ENCODE peak calls at places on chromosomes 3 and 15, in ten cellular contexts. One of them, this sample, is unnamed.

GRCh38 chr3:56975562-56975961 is 84.9 kb upstream of the SPATA12 start:
- DNase-seq in heart right ventricle: no peak
- DNase-seq in GM23338: no peak
- DNase-seq in psoas muscle: no peak
- DNase-seq in transverse colon: no peak
- DNase-seq in right atrium auricular region: peak
- DNase-seq in Panc1: no peak
- DNase-seq in astrocyte: no peak
- DNase-seq in heart left ventricle: no peak
- DNase-seq in hepatocyte: peak
- DNase-seq in this sample: no peak

GRCh38 chr15:94744080-94744793 is 512.9 kb downstream of the MCTP2 start:
- DNase-seq in heart left ventricle: no peak
- DNase-seq in psoas muscle: no peak
- DNase-seq in transverse colon: no peak
- DNase-seq in right atrium auricular region: no peak
- DNase-seq in Panc1: no peak
- DNase-seq in astrocyte: no peak
- DNase-seq in GM23338: peak
- DNase-seq in hepatocyte: no peak
- DNase-seq in heart right ventricle: no peak
- DNase-seq in this sample: no peak

GRCh38 chr15:83092309-83092976 is 15.0 kb upstream of the TM6SF1 start:
- DNase-seq in GM23338: no peak
- DNase-seq in heart left ventricle: no peak
- DNase-seq in heart right ventricle: peak
- DNase-seq in psoas muscle: no peak
- DNase-seq in Panc1: no peak
- DNase-seq in right atrium auricular region: peak
- DNase-seq in astrocyte: peak
- DNase-seq in hepatocyte: peak
- DNase-seq in transverse colon: peak
- DNase-seq in this sample: peak

GRCh38 chr3:57815034-57815433 is 58.9 kb downstream of the SLMAP start:
- DNase-seq in astrocyte: no peak
- DNase-seq in Panc1: no peak
- DNase-seq in heart left ventricle: no peak
- DNase-seq in heart right ventricle: no peak
- DNase-seq in right atrium auricular region: no peak
- DNase-seq in hepatocyte: no peak
- DNase-seq in GM23338: no peak
- DNase-seq in transverse colon: no peak
- DNase-seq in psoas muscle: no peak
- DNase-seq in this sample: no peak

GRCh38 chr15:25798207-25798931 is 64.8 kb downstream of the ATP10A start:
- DNase-seq in hepatocyte: no peak
- DNase-seq in right atrium auricular region: no peak
- DNase-seq in psoas muscle: no peak
- DNase-seq in GM23338: no peak
- DNase-seq in heart right ventricle: no peak
- DNase-seq in Panc1: no peak
- DNase-seq in heart left ventricle: peak
- DNase-seq in astrocyte: peak
- DNase-seq in transverse colon: no peak
- DNase-seq in this sample: no peak

GRCh38 chr3:71219744-71220638 is 363.5 kb downstream of the FOXP1 start:
- DNase-seq in right atrium auricular region: no peak
- DNase-seq in hepatocyte: no peak
- DNase-seq in Panc1: no peak
- DNase-seq in transverse colon: no peak
- DNase-seq in GM23338: no peak
- DNase-seq in heart left ventricle: no peak
- DNase-seq in psoas muscle: no peak
- DNase-seq in heart right ventricle: no peak
- DNase-seq in astrocyte: no peak
- DNase-seq in this sample: no peak

GRCh38 chr15:47356297-47356696 is 361.0 kb upstream of the SEMA6D start:
- DNase-seq in psoas muscle: no peak
- DNase-seq in heart left ventricle: no peak
- DNase-seq in Panc1: no peak
- DNase-seq in heart right ventricle: no peak
- DNase-seq in hepatocyte: no peak
- DNase-seq in transverse colon: no peak
- DNase-seq in right atrium auricular region: no peak
- DNase-seq in GM23338: no peak
- DNase-seq in astrocyte: no peak
- DNase-seq in this sample: no peak

GRCh38 chr15:72923304-72923703 is 129.0 kb upstream of the NEO1 start:
- DNase-seq in Panc1: no peak
- DNase-seq in hepatocyte: no peak
- DNase-seq in psoas muscle: no peak
- DNase-seq in astrocyte: no peak
- DNase-seq in GM23338: peak
- DNase-seq in right atrium auricular region: no peak
- DNase-seq in transverse colon: no peak
- DNase-seq in heart right ventricle: no peak
- DNase-seq in heart left ventricle: no peak
- DNase-seq in this sample: no peak

GRCh38 chr3:13566769-13567310 is 17.9 kb downstream of the FBLN2 start:
- DNase-seq in right atrium auricular region: no peak
- DNase-seq in astrocyte: no peak
- DNase-seq in heart right ventricle: no peak
- DNase-seq in transverse colon: no peak
- DNase-seq in Panc1: no peak
- DNase-seq in hepatocyte: no peak
- DNase-seq in psoas muscle: no peak
- DNase-seq in heart left ventricle: no peak
- DNase-seq in GM23338: no peak
- DNase-seq in this sample: no peak

GRCh38 chr3:71148455-71149060 is 435.0 kb downstream of the FOXP1 start:
- DNase-seq in heart left ventricle: no peak
- DNase-seq in Panc1: no peak
- DNase-seq in psoas muscle: no peak
- DNase-seq in right atrium auricular region: no peak
- DNase-seq in GM23338: no peak
- DNase-seq in astrocyte: no peak
- DNase-seq in hepatocyte: no peak
- DNase-seq in heart right ventricle: no peak
- DNase-seq in transverse colon: no peak
- DNase-seq in this sample: no peak

GRCh38 chr3:155859859-155860258 is 5.6 kb upstream of the SLC33A1 start:
- DNase-seq in transverse colon: no peak
- DNase-seq in Panc1: no peak
- DNase-seq in heart left ventricle: no peak
- DNase-seq in psoas muscle: no peak
- DNase-seq in astrocyte: no peak
- DNase-seq in GM23338: no peak
- DNase-seq in hepatocyte: no peak
- DNase-seq in heart right ventricle: no peak
- DNase-seq in right atrium auricular region: no peak
- DNase-seq in this sample: no peak

GRCh38 chr15:92921215-92922131 is 21.3 kb downstream of the CHD2 start:
- DNase-seq in transverse colon: no peak
- DNase-seq in Panc1: no peak
- DNase-seq in heart left ventricle: no peak
- DNase-seq in astrocyte: peak
- DNase-seq in right atrium auricular region: no peak
- DNase-seq in GM23338: no peak
- DNase-seq in hepatocyte: peak
- DNase-seq in heart right ventricle: no peak
- DNase-seq in psoas muscle: no peak
- DNase-seq in this sample: no peak

GRCh38 chr15:68052431-68052830 is 1.7 kb upstream of the PIAS1 start:
- DNase-seq in transverse colon: no peak
- DNase-seq in Panc1: no peak
- DNase-seq in astrocyte: no peak
- DNase-seq in heart left ventricle: no peak
- DNase-seq in right atrium auricular region: no peak
- DNase-seq in psoas muscle: no peak
- DNase-seq in heart right ventricle: no peak
- DNase-seq in GM23338: no peak
- DNase-seq in hepatocyte: no peak
- DNase-seq in this sample: no peak

GRCh38 chr3:20905210-20905805 is 719.3 kb upstream of the SGO1 start:
- DNase-seq in heart right ventricle: no peak
- DNase-seq in astrocyte: no peak
- DNase-seq in hepatocyte: peak
- DNase-seq in heart left ventricle: no peak
- DNase-seq in transverse colon: no peak
- DNase-seq in psoas muscle: no peak
- DNase-seq in GM23338: no peak
- DNase-seq in right atrium auricular region: no peak
- DNase-seq in Panc1: no peak
- DNase-seq in this sample: no peak

GRCh38 chr3:49417516-49418120 is 4.7 kb downstream of the AMT start:
- DNase-seq in astrocyte: no peak
- DNase-seq in right atrium auricular region: no peak
- DNase-seq in Panc1: no peak
- DNase-seq in hepatocyte: no peak
- DNase-seq in GM23338: peak
- DNase-seq in heart left ventricle: no peak
- DNase-seq in psoas muscle: no peak
- DNase-seq in heart right ventricle: no peak
- DNase-seq in transverse colon: no peak
- DNase-seq in this sample: no peak

GRCh38 chr3:128319107-128319506 is 147.6 kb downstream of the DNAJB8 start:
- DNase-seq in heart right ventricle: no peak
- DNase-seq in Panc1: no peak
- DNase-seq in astrocyte: no peak
- DNase-seq in hepatocyte: no peak
- DNase-seq in right atrium auricular region: no peak
- DNase-seq in transverse colon: no peak
- DNase-seq in GM23338: no peak
- DNase-seq in psoas muscle: no peak
- DNase-seq in heart left ventricle: no peak
- DNase-seq in this sample: no peak

GRCh38 chr3:102671005-102671404 is 236.2 kb downstream of the ZPLD1 start:
- DNase-seq in hepatocyte: peak
- DNase-seq in right atrium auricular region: no peak
- DNase-seq in transverse colon: no peak
- DNase-seq in heart right ventricle: no peak
- DNase-seq in heart left ventricle: no peak
- DNase-seq in Panc1: no peak
- DNase-seq in psoas muscle: no peak
- DNase-seq in GM23338: no peak
- DNase-seq in astrocyte: no peak
- DNase-seq in this sample: no peak

GRCh38 chr15:45429974-45430792 is 51.8 kb upstream of the GATM start:
- DNase-seq in transverse colon: peak
- DNase-seq in hepatocyte: peak
- DNase-seq in heart left ventricle: peak
- DNase-seq in astrocyte: no peak
- DNase-seq in Panc1: peak
- DNase-seq in heart right ventricle: peak
- DNase-seq in right atrium auricular region: peak
- DNase-seq in psoas muscle: peak
- DNase-seq in GM23338: peak
- DNase-seq in this sample: peak
- H3K4me3 ChIP-seq in transverse colon: peak
- H3K4me3 ChIP-seq in hepatocyte: peak
- H3K4me3 ChIP-seq in heart left ventricle: peak
- H3K4me3 ChIP-seq in astrocyte: peak
- H3K4me3 ChIP-seq in Panc1: peak
- H3K4me3 ChIP-seq in heart right ventricle: peak
- H3K4me3 ChIP-seq in right atrium auricular region: peak
- H3K4me3 ChIP-seq in psoas muscle: peak
- H3K4me3 ChIP-seq in GM23338: peak
- H3K4me3 ChIP-seq in this sample: peak

DNA sequence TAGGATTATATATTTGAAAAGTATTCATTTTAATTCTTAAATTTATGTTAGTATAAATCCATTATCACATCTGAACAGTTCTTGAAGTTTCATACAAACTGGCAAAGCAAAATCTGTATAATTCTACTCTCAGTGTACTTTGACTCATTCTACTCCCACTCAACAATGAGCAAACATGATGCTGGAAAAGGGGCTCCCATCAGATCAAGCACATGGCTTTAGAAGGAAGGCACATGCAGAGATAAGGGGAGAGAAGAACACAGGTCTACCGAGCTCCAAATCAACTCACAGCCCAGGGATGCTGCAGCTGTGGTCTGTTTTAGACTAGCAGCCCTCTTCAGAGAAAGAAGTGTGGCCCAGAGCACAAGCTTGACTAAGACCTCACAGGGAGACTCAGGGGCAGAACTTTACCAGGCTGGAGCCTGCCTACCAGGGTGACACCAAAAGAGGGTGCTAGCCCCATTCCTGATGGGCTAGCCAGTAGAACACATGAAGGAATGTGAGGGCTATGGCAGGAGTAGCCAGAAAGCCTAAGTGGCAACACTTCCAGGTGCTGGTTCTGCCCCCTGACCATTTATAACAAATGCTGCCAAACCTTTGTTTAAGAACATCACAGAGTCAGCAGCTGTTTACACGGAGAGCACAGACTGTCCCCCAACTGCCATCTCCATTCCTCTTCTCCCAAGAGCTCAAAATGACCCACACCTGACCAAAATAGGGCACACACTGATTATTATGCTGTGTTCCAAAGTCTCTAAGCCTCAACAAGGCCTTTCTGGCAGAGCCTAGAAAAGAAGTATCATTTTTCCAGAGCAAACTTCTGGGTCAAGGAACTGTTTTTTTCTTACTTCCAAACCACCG is 19.5 kb downstream of the SEC22C start:
- DNase-seq in GM23338: no peak
- DNase-seq in heart right ventricle: no peak
- DNase-seq in astrocyte: no peak
- DNase-seq in psoas muscle: no peak
- DNase-seq in right atrium auricular region: no peak
- DNase-seq in heart left ventricle: no peak
- DNase-seq in hepatocyte: no peak
- DNase-seq in Panc1: no peak
- DNase-seq in transverse colon: no peak
- DNase-seq in this sample: no peak
- H3K27ac ChIP-seq in GM23338: no peak
- H3K27ac ChIP-seq in heart right ventricle: no peak
- H3K27ac ChIP-seq in astrocyte: no peak
- H3K27ac ChIP-seq in psoas muscle: no peak
- H3K27ac ChIP-seq in right atrium auricular region: no peak
- H3K27ac ChIP-seq in heart left ventricle: no peak
- H3K27ac ChIP-seq in hepatocyte: no peak
- H3K27ac ChIP-seq in Panc1: no peak
- H3K27ac ChIP-seq in transverse colon: no peak
- H3K27ac ChIP-seq in this sample: no peak

GRCh38 chr3:148962513-148962912 is 28.8 kb upstream of the GYG1 start:
- DNase-seq in heart left ventricle: no peak
- DNase-seq in right atrium auricular region: no peak
- DNase-seq in astrocyte: peak
- DNase-seq in psoas muscle: peak
- DNase-seq in transverse colon: no peak
- DNase-seq in GM23338: peak
- DNase-seq in heart right ventricle: no peak
- DNase-seq in Panc1: no peak
- DNase-seq in hepatocyte: peak
- DNase-seq in this sample: peak
- TF ChIP-seq CTCF in heart left ventricle: no peak
- TF ChIP-seq CTCF in right atrium auricular region: no peak
- TF ChIP-seq CTCF in astrocyte: peak
- TF ChIP-seq CTCF in psoas muscle: no peak
- TF ChIP-seq CTCF in transverse colon: no peak
- TF ChIP-seq CTCF in GM23338: peak
- TF ChIP-seq CTCF in heart right ventricle: no peak
- TF ChIP-seq CTCF in Panc1: peak
- TF ChIP-seq CTCF in hepatocyte: peak
- TF ChIP-seq CTCF in this sample: peak

GRCh38 chr15:98799991-98800390 is 151.7 kb downstream of the IGF1R start:
- DNase-seq in Panc1: no peak
- DNase-seq in transverse colon: no peak
- DNase-seq in heart left ventricle: no peak
- DNase-seq in hepatocyte: no peak
- DNase-seq in astrocyte: no peak
- DNase-seq in heart right ventricle: no peak
- DNase-seq in GM23338: no peak
- DNase-seq in psoas muscle: no peak
- DNase-seq in right atrium auricular region: no peak
- DNase-seq in this sample: no peak
- H3K4me3 ChIP-seq in Panc1: peak
- H3K4me3 ChIP-seq in transverse colon: no peak
- H3K4me3 ChIP-seq in heart left ventricle: no peak
- H3K4me3 ChIP-seq in hepatocyte: no peak
- H3K4me3 ChIP-seq in astrocyte: no peak
- H3K4me3 ChIP-seq in heart right ventricle: no peak
- H3K4me3 ChIP-seq in GM23338: peak
- H3K4me3 ChIP-seq in psoas muscle: peak
- H3K4me3 ChIP-seq in right atrium auricular region: no peak
- H3K4me3 ChIP-seq in this sample: no peak